ENCODE peak calls at places on chromosome 14, in four cellular contexts. D, G, I and F are unnamed samples.
A peak's percentile ranks its signal among the peaks of the same experiment; 100 is the strongest.

GRCh38 chr14:50928002-50928635 is 16.2 kb downstream of the PYGL start:
- DNase-seq in D (no peak), G (no peak), I (peak; percentile 7), F (no peak)

GRCh38 chr14:39841088-39841487 is 408.9 kb upstream of the FBXO33 start:
- DNase-seq in D (no peak), G (no peak), I (no peak), F (no peak)

GRCh38 chr14:63717704-63718103 is 10.2 kb downstream of the SGPP1 start:
- DNase-seq in D (no peak), G (no peak), I (no peak), F (peak; percentile 22)

GRCh38 chr14:68486033-68486732 is 306.7 kb downstream of the ZFP36L1 start:
- DNase-seq in D (no peak), G (peak; percentile 16), I (no peak), F (no peak)

GRCh38 chr14:74616507-74616906 is 4.5 kb upstream of the LTBP2 start:
- DNase-seq in D (no peak), G (peak; percentile 34), I (no peak), F (no peak)

GRCh38 chr14:72479471-72479931 is 414.4 kb downstream of the DPF3 start:
- DNase-seq in D (no peak), G (peak; percentile 20), I (peak; percentile 75), F (no peak)

GRCh38 chr14:63893701-63894458 is 41.1 kb downstream of the SYNE2 start:
- DNase-seq in D (no peak), G (no peak), I (no peak), F (no peak)

GRCh38 chr14:39276005-39276404 is 42.3 kb downstream of the MIA2 start:
- DNase-seq in D (no peak), G (no peak), I (no peak), F (no peak)

GRCh38 chr14:52356025-52356424 is 41.9 kb downstream of the PTGER2 start:
- DNase-seq in D (no peak), G (no peak), I (no peak), F (no peak)

GRCh38 chr14:37946819-37947218 is 260.9 kb upstream of the SSTR1 start:
- DNase-seq in D (no peak), G (no peak), I (no peak), F (no peak)

GRCh38 chr14:92740440-92740839 is 8.0 kb downstream of the LGMN start:
- DNase-seq in D (no peak), G (no peak), I (no peak), F (no peak)

GRCh38 chr14:66752109-66752508 is 244.2 kb downstream of the GPHN start:
- DNase-seq in D (no peak), G (no peak), I (peak; percentile 41), F (no peak)

GRCh38 chr14:74627071-74627470 is 15.0 kb upstream of the LTBP2 start:
- DNase-seq in D (no peak), G (no peak), I (no peak), F (no peak)

GRCh38 chr14:95236221-95236620 is 78.9 kb upstream of the DICER1 start:
- DNase-seq in D (no peak), G (no peak), I (no peak), F (peak; percentile 43)

GRCh38 chr14:65414961-65415589 is 2.5 kb downstream of the FUT8 start:
- DNase-seq in D (no peak), G (no peak), I (no peak), F (peak; percentile 31)

GRCh38 chr14:44962573-44963528 is 861 bp downstream of the TOGARAM1 start:
- DNase-seq in D (peak; percentile 39), G (peak; percentile 8), I (no peak), F (no peak)

GRCh38 chr14:65345264-65345663 is 67.3 kb upstream of the FUT8 start:
- DNase-seq in D (no peak), G (no peak), I (no peak), F (no peak)

GRCh38 chr14:104262515-104263514 is 124.4 kb downstream of the KIF26A start:
- DNase-seq in D (no peak), G (no peak), I (no peak), F (no peak)

GRCh38 chr14:29458547-29458946 is 469.1 kb downstream of the PRKD1 start:
- DNase-seq in D (no peak), G (no peak), I (no peak), F (no peak)

GRCh38 chr14:67618617-67619063 is 1.1 kb upstream of the ARG2 start:
- DNase-seq in D (no peak), G (peak; percentile 42), I (no peak), F (peak; percentile 67)

GRCh38 chr14:21211509-21211908 is 55.6 kb upstream of the OR5AU1 start:
- DNase-seq in D (no peak), G (no peak), I (no peak), F (no peak)

GRCh38 chr14:68888025-68888850 is 90.9 kb downstream of the ACTN1 start:
- DNase-seq in D (no peak), G (no peak), I (no peak), F (no peak)

GRCh38 chr14:23104070-23104590 is 659 bp downstream of the CIROP start:
- DNase-seq in D (no peak), G (no peak), I (no peak), F (no peak)

GRCh38 chr14:71764701-71765347 is 167.4 kb upstream of the RGS6 start:
- DNase-seq in D (no peak), G (no peak), I (no peak), F (no peak)

GRCh38 chr14:104673481-104673880 is 15.9 kb upstream of the INF2 start:
- DNase-seq in D (no peak), G (no peak), I (no peak), F (no peak)

GRCh38 chr14:99183716-99184115 is 88.3 kb downstream of the BCL11B start:
- DNase-seq in D (no peak), G (no peak), I (no peak), F (no peak)

GRCh38 chr14:67359319-67359774 is 257 bp downstream of the ATP6V1D start:
- DNase-seq in D (peak; percentile 30), G (no peak), I (no peak), F (no peak)

GRCh38 chr14:36525746-36526099 is 5.7 kb upstream of the NKX2-1 start:
- DNase-seq in D (no peak), G (no peak), I (no peak), F (no peak)

GRCh38 chr14:92690171-92691011 is 58.0 kb downstream of the LGMN start:
- DNase-seq in D (peak; percentile 28), G (peak; percentile 36), I (no peak), F (peak; percentile 74)

GRCh38 chr14:88269816-88270416 is 53.2 kb downstream of the KCNK10 start:
- DNase-seq in D (no peak), G (no peak), I (no peak), F (no peak)

GRCh38 chr14:100857196-100857922 is 31.4 kb downstream of the MEG3 start:
- DNase-seq in D (no peak), G (no peak), I (no peak), F (peak; percentile 15)

DNA sequence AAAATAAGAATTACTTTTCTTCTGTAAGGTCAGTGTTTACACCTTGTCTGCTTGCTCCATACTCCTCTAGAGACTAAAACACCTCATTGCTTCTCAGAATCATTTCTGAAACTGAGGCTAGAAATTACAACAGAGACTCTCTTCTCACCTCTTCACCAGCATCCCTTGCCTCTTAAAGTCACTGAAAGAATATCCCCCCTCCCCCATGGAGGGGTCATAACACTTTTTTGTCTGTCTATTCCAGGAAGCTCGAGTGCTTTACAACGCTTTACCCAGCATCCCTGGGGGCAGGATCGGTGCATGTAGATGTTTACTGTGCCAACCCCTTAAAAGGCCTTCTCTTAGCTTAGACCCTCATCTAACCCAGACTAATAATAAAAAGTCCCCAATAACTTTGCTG is 29.0 kb downstream of the PRKCH start:
- DNase-seq in D (no peak), G (no peak), I (no peak), F (no peak)
- TF ChIP-seq USF1 in D (no peak), G (no peak), I (no peak), F (no peak)

DNA sequence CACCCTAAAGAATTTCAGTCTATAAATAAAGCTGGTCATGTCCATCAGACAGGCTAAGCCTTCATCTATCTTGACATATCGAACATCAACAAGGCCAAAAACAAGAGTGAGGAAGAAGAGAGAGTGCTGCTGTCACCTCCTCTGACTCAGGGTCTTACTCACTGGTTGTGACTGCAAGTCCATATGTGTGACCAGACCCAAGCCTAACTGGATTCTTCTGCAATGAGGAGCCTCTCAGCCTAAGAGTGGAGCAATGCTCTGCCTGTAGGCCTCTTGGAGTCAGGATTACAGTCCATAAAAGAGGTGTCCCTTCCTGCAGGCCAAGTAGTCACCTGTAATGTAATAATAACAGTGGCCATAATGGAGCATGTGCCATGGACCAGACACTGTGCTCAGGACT is 121.2 kb upstream of the SLC35F4 start:
- DNase-seq in D (no peak), G (no peak), I (no peak), F (no peak)
- TF ChIP-seq USF1 in D (no peak), G (no peak), I (no peak), F (no peak)

GRCh38 chr14:54500744-54501143 is 9.0 kb upstream of the CGRRF1 start:
- DNase-seq in D (no peak), G (no peak), I (no peak), F (no peak)
- TF ChIP-seq USF1 in D (no peak), G (no peak), I (no peak), F (no peak)

GRCh38 chr14:61101803-61102548 is 120.9 kb downstream of the SLC38A6 start:
- DNase-seq in D (peak; percentile 34), G (no peak), I (no peak), F (no peak)
- TF ChIP-seq USF1 in D (no peak), G (no peak), I (no peak), F (no peak)

GRCh38 chr14:90788031-90788430 is 28.2 kb downstream of the TTC7B start:
- DNase-seq in D (no peak), G (no peak), I (no peak), F (no peak)
- TF ChIP-seq USF1 in D (no peak), G (no peak), I (no peak), F (no peak)

GRCh38 chr14:106605548-106606448 is 1079.4 kb downstream of the TMEM121 start:
- DNase-seq in D (no peak), G (peak; percentile 48), I (peak; percentile 21), F (peak; percentile 54)
- TF ChIP-seq USF1 in D (no peak), G (no peak), I (no peak), F (no peak)

GRCh38 chr14:49769171-49769570 is 1.2 kb downstream of the KLHDC2 start:
- DNase-seq in D (no peak), G (no peak), I (no peak), F (peak; percentile 12)
- TF ChIP-seq USF1 in D (no peak), G (no peak), I (no peak), F (no peak)

DNA sequence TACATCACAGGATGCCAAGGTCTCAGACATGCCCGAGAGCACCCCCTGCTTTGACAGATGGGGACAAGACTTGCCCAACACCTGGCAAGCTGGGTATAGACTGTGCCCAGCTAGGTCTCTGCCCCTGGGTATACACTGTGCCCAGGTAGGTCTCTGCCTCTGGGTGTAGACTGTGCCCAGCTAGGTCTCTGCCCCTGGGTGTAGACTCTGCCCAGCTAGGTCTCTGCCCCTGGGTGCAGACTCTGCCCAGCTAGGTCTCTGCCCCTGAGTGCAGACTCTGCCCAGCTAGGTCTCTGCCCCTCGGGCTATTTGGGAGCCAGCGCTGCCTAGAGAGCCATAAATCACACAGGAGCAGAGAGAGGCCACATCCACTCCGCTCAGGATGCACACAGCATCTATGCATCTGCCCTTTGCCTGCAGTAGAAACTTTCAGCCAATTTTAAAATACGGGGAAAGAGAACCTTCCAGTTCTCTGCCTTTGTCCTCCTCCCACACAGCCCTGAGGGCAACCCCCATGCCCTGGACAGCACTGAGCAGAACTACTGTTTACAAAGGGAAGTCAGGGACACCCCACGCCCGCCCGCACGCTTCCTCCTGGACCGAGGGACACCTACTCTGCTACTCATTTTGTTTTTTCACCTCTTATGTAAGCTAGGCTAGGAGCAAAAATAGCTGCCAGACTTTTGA is 85.7 kb downstream of the CCDC88C start:
- DNase-seq in D (no peak), G (no peak), I (no peak), F (no peak)
- TF ChIP-seq USF1 in D (no peak), G (no peak), I (no peak), F (no peak)

GRCh38 chr14:89707086-89707485 is 247.4 kb downstream of the EFCAB11 start:
- DNase-seq in D (no peak), G (no peak), I (no peak), F (no peak)
- TF ChIP-seq USF1 in D (no peak), G (no peak), I (no peak), F (no peak)